ENCODE peak calls at places on chromosomes 7 and 10, in four cellular contexts. One of them, this sample, is unnamed.

GRCh38 chr7:34091330-34091917 is 186.1 kb downstream of the BMPER start:
- DNase-seq in mammary epithelial cell: peak
- DNase-seq in HAP-1: peak
- DNase-seq in NCI-H69: peak
- DNase-seq in this sample: peak

GRCh38 chr10:7409732-7410168 is 1.1 kb downstream of the SFMBT2 start:
- DNase-seq in mammary epithelial cell: no peak
- DNase-seq in HAP-1: peak
- DNase-seq in NCI-H69: no peak
- DNase-seq in this sample: no peak

GRCh38 chr10:76618171-76618570 is 1019.4 kb downstream of the KCNMA1 start:
- DNase-seq in mammary epithelial cell: no peak
- DNase-seq in HAP-1: no peak
- DNase-seq in NCI-H69: peak
- DNase-seq in this sample: no peak

GRCh38 chr10:20624642-20625041 is 272.5 kb downstream of the NEBL start:
- DNase-seq in mammary epithelial cell: no peak
- DNase-seq in HAP-1: no peak
- DNase-seq in NCI-H69: no peak
- DNase-seq in this sample: no peak

GRCh38 chr7:7210475-7211237 is 28.3 kb downstream of the C1GALT1 start:
- DNase-seq in mammary epithelial cell: no peak
- DNase-seq in HAP-1: no peak
- DNase-seq in NCI-H69: no peak
- DNase-seq in this sample: no peak

GRCh38 chr10:123134915-123135414 is 805 bp upstream of the HMX3 start:
- DNase-seq in mammary epithelial cell: no peak
- DNase-seq in HAP-1: no peak
- DNase-seq in NCI-H69: no peak
- DNase-seq in this sample: no peak

GRCh38 chr10:47031953-47032465 is 120.8 kb downstream of the PTPN20 start:
- DNase-seq in mammary epithelial cell: peak
- DNase-seq in HAP-1: no peak
- DNase-seq in NCI-H69: no peak
- DNase-seq in this sample: no peak

GRCh38 chr7:27115161-27116018 is 12.9 kb upstream of the HOXA2 start:
- DNase-seq in mammary epithelial cell: peak
- DNase-seq in HAP-1: peak
- DNase-seq in NCI-H69: peak
- DNase-seq in this sample: no peak